ENCODE peak calls at places on chromosomes 1 and 21, in six cellular contexts. B, W, S, K, A and H are unnamed samples.

GRCh38 chr1:12616709-12617373 is 1.2 kb downstream of the DHRS3 start:
- DNase-seq in K (no peak), A (peak), W (peak), B (no peak), S (peak), H (peak)

GRCh38 chr1:46113948-46114347 is 18.5 kb downstream of the PIK3R3 start:
- DNase-seq in S (no peak), W (no peak), B (no peak), A (no peak), K (no peak), H (no peak)

GRCh38 chr1:167991546-167991945 is 54.7 kb upstream of the MPC2 start:
- DNase-seq in S (no peak), W (no peak), A (no peak), B (no peak), K (no peak), H (no peak)

GRCh38 chr1:227403535-227403934 is 85.2 kb upstream of the CDC42BPA start:
- DNase-seq in S (no peak), W (no peak), B (no peak), K (no peak), A (no peak), H (no peak)

GRCh38 chr1:17531682-17532487 is 7.6 kb upstream of the ARHGEF10L start:
- DNase-seq in B (no peak), S (no peak), K (no peak), W (no peak), A (peak), H (peak)

GRCh38 chr1:155940531-155940992 is 876 bp upstream of the RXFP4 start:
- DNase-seq in K (no peak), S (no peak), B (no peak), A (peak), W (no peak), H (peak)

GRCh38 chr1:10943991-10944730 is 68.3 kb upstream of the TARDBP start:
- DNase-seq in S (no peak), B (no peak), A (peak), K (no peak), W (peak), H (peak)

GRCh38 chr1:156257711-156258110 is 9.9 kb upstream of the PAQR6 start:
- DNase-seq in K (no peak), A (no peak), S (no peak), B (no peak), W (no peak), H (no peak)

GRCh38 chr21:26939532-26940181 is 27.2 kb downstream of the ADAMTS5 start:
- DNase-seq in A (peak), S (no peak), K (no peak), B (no peak), W (no peak), H (no peak)

GRCh38 chr1:202711949-202712635 is 1.8 kb upstream of the SYT2 start:
- DNase-seq in K (no peak), S (no peak), A (no peak), W (no peak), B (no peak), H (no peak)

GRCh38 chr1:56573311-56573710 is 6.1 kb downstream of the PLPP3 start:
- DNase-seq in A (peak), S (no peak), K (no peak), B (no peak), W (peak), H (no peak)

GRCh38 chr1:110872745-110873435 is at the start of gene CD53:
- DNase-seq in S (peak), B (no peak), W (no peak), A (no peak), K (peak), H (peak)

GRCh38 chr21:41663805-41664788 is 102.8 kb downstream of the RIPK4 start:
- DNase-seq in B (no peak), K (no peak), W (no peak), S (no peak), A (no peak), H (peak)

GRCh38 chr1:8025061-8025670 is 943 bp downstream of the ERRFI1 start:
- DNase-seq in S (no peak), W (peak), B (no peak), K (no peak), A (no peak), H (no peak)

GRCh38 chr1:27528701-27529637 is 39.0 kb upstream of the WASF2 start:
- DNase-seq in B (no peak), W (peak), S (no peak), K (no peak), A (peak), H (peak)

GRCh38 chr1:92480200-92480812 is 6.4 kb downstream of the GFI1 start:
- DNase-seq in K (no peak), B (no peak), S (no peak), W (no peak), A (no peak), H (no peak)

GRCh38 chr1:229434641-229435051 is 752 bp upstream of the ACTA1 start:
- DNase-seq in W (no peak), B (no peak), K (no peak), S (no peak), A (no peak), H (no peak)

GRCh38 chr1:205518616-205519540 is 14.4 kb downstream of the CDK18 start:
- DNase-seq in W (peak), A (peak), S (no peak), K (no peak), B (no peak), H (peak)

GRCh38 chr21:28548291-28548690 is 444.4 kb downstream of the LTN1 start:
- DNase-seq in A (no peak), K (no peak), S (no peak), W (no peak), B (no peak), H (no peak)

GRCh38 chr21:17466166-17466565 is 46.7 kb upstream of the CXADR start:
- DNase-seq in W (no peak), A (no peak), S (no peak), K (no peak), B (no peak), H (peak)

GRCh38 chr1:234186037-234186688 is 187.1 kb upstream of the COA6 start:
- DNase-seq in K (no peak), W (no peak), S (no peak), B (no peak), A (no peak), H (no peak)

GRCh38 chr1:177983824-177984528 is 14.1 kb upstream of the SEC16B start:
- DNase-seq in A (peak), S (no peak), W (no peak), K (no peak), B (peak), H (peak)

GRCh38 chr1:160205974-160206369 is 788 bp downstream of the PEA15 start:
- DNase-seq in K (peak), S (peak), A (peak), W (no peak), B (no peak), H (peak)

GRCh38 chr1:108149796-108150467 is 50.2 kb downstream of the SLC25A24 start:
- DNase-seq in A (no peak), W (no peak), S (no peak), B (no peak), K (no peak), H (no peak)

GRCh38 chr1:203704120-203704519 is 60.9 kb upstream of the LAX1 start:
- DNase-seq in S (no peak), K (no peak), W (no peak), A (no peak), B (no peak), H (no peak)

GRCh38 chr21:41726970-41727783 is 39.7 kb downstream of the RIPK4 start:
- DNase-seq in S (no peak), W (no peak), K (no peak), B (no peak), A (peak), H (no peak)

GRCh38 chr1:215118081-215118480 is 35.5 kb downstream of the KCNK2 start:
- DNase-seq in A (no peak), W (no peak), B (no peak), S (no peak), K (no peak), H (no peak)

GRCh38 chr1:166489670-166490436 is 323.1 kb upstream of the FAM78B start:
- DNase-seq in K (peak), W (peak), S (peak), A (no peak), B (no peak), H (peak)

GRCh38 chr1:198677027-198677426 is 38.2 kb downstream of the PTPRC start:
- DNase-seq in A (no peak), S (no peak), K (no peak), B (no peak), W (no peak), H (no peak)

GRCh38 chr1:95197616-95198252 is 36.3 kb upstream of the RWDD3 start:
- DNase-seq in W (no peak), S (no peak), A (no peak), K (no peak), B (no peak), H (no peak)

GRCh38 chr1:246788895-246789338 is 64.7 kb downstream of the SCCPDH start:
- DNase-seq in K (no peak), W (no peak), B (no peak), A (no peak), S (no peak), H (no peak)

GRCh38 chr1:25099343-25099951 is 132.9 kb downstream of the SYF2 start:
- DNase-seq in B (no peak), S (peak), W (peak), A (no peak), K (no peak), H (peak)

GRCh38 chr1:25565188-25565591 is 21.8 kb downstream of the LDLRAP1 start:
- DNase-seq in A (no peak), S (peak), K (no peak), B (no peak), W (no peak), H (no peak)